ENCODE peak calls at places on chromosomes 3 and 15, in ten cellular contexts. G is H1, R is esophagus squamous epithelium, U is Peyer's patch, J is body of pancreas, S is stomach, L is ovary, O is A549, B is HCT116, Y is right lobe of liver. W is an unnamed sample.

GRCh38 chr15:74906193-74906449 is 530 bp downstream of the FAM219B start:
- DNase-seq in Y (no peak), R (no peak), B (no peak), J (peak; percentile 34), U (no peak), O (peak; percentile 49), L (no peak), S (peak; percentile 31), G (no peak), W (no peak)

GRCh38 chr3:175108613-175109151 is 249.5 kb downstream of the NAALADL2 start:
- DNase-seq in O (no peak), Y (no peak), G (no peak), U (no peak), L (no peak), R (no peak), B (no peak), J (no peak), S (no peak), W (no peak)

GRCh38 chr15:39833515-39833981 is 50.9 kb upstream of the FSIP1 start:
- DNase-seq in O (no peak), J (no peak), R (no peak), S (no peak), B (no peak), Y (no peak), L (no peak), G (no peak), U (no peak), W (no peak)

GRCh38 chr3:32109256-32109655 is 2.8 kb downstream of the GPD1L start:
- DNase-seq in R (peak; percentile 2), G (no peak), S (peak; percentile 60), O (no peak), J (peak; percentile 80), U (peak; percentile 53), L (peak; percentile 84), Y (peak; percentile 61), B (no peak), W (peak; percentile 93)

GRCh38 chr15:56786966-56787365 is 53.7 kb upstream of the ZNF280D start:
- DNase-seq in J (no peak), U (no peak), G (no peak), Y (no peak), O (no peak), B (no peak), R (no peak), L (no peak), S (no peak), W (no peak)

GRCh38 chr15:93608643-93609148 is 519.7 kb upstream of the RGMA start:
- DNase-seq in O (no peak), G (no peak), R (no peak), Y (no peak), B (no peak), U (no peak), L (no peak), J (no peak), S (no peak), W (no peak)

GRCh38 chr15:70195808-70196304 is 98.1 kb upstream of the TLE3 start:
- DNase-seq in L (peak; percentile 88), S (peak; percentile 37), R (no peak), J (peak; percentile 95), O (peak; percentile 32), U (no peak), G (no peak), Y (peak; percentile 80), B (no peak), W (peak; percentile 92)

GRCh38 chr3:172070799-172071198 is 31.4 kb downstream of the FNDC3B start:
- DNase-seq in R (no peak), G (no peak), Y (no peak), B (no peak), J (no peak), U (no peak), O (no peak), S (no peak), L (no peak), W (no peak)

GRCh38 chr15:84714816-84715215 is 1.1 kb downstream of the SEC11A start:
- DNase-seq in Y (no peak), U (no peak), R (no peak), O (no peak), S (no peak), G (no peak), B (no peak), L (no peak), J (no peak), W (no peak)

GRCh38 chr15:84715442-84716035 is 400 bp downstream of the SEC11A start:
- DNase-seq in S (peak; percentile 32), L (no peak), J (peak; percentile 19), R (no peak), B (no peak), G (no peak), U (peak; percentile 57), Y (peak; percentile 50), O (peak; percentile 51), W (peak; percentile 23)

GRCh38 chr15:84716036-84716732 is at the start of gene SEC11A:
- DNase-seq in R (peak; percentile 69), O (peak; percentile 100), B (peak; percentile 92), J (peak; percentile 94), L (peak; percentile 90), G (peak; percentile 78), Y (peak; percentile 97), S (peak; percentile 97), U (peak; percentile 97), W (peak; percentile 95)

DNA sequence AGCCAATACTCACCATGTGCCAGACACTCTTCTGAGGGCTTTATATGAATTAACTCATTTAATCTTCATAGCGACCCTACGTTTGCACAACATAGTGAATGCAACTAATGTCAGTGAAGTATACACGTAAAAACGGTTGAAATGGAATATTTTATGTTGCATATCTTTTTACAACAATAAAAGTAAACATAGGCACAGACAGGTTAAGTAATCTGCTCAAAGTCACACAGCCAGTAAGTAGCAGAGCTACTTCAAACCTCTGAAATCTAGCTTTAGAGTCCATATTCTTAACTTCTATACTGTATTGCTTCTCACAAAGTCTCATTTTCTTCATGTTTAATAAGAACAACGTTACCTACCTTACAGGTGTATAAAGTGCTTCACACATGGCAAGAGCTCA is 1.6 kb downstream of the SEC11A start:
- DNase-seq in S (no peak), J (no peak), R (no peak), U (no peak), G (no peak), L (no peak), B (no peak), Y (no peak), O (no peak), W (no peak)
- H3K4me1 ChIP-seq in S (peaks cover 38% of the 10 kb centered on the region), J (peaks cover 24% of the 10 kb centered on the region), R (peaks cover 23% of the 10 kb centered on the region), U (peaks cover 11% of the 10 kb centered on the region), G (no peaks in the 10 kb centered on the region), L (peaks cover 2% of the 10 kb centered on the region), B (peaks cover 8% of the 10 kb centered on the region), Y (no peaks in the 10 kb centered on the region), O (peaks cover 19% of the 10 kb centered on the region), W (peaks cover 29% of the 10 kb centered on the region)

GRCh38 chr3:149186726-149187125 is 34.9 kb downstream of the CP start:
- DNase-seq in O (no peak), S (no peak), G (no peak), R (no peak), J (no peak), Y (no peak), B (no peak), U (no peak), L (no peak), W (no peak)

GRCh38 chr3:149188494-149188893 is 33.1 kb downstream of the CP start:
- DNase-seq in G (no peak), S (no peak), U (no peak), B (no peak), J (no peak), L (no peak), Y (no peak), R (no peak), O (no peak), W (no peak)

GRCh38 chr3:149181179-149181578 is 40.5 kb downstream of the CP start:
- DNase-seq in L (no peak), B (no peak), O (no peak), G (no peak), U (no peak), S (no peak), Y (no peak), R (no peak), J (no peak), W (no peak)

DNA sequence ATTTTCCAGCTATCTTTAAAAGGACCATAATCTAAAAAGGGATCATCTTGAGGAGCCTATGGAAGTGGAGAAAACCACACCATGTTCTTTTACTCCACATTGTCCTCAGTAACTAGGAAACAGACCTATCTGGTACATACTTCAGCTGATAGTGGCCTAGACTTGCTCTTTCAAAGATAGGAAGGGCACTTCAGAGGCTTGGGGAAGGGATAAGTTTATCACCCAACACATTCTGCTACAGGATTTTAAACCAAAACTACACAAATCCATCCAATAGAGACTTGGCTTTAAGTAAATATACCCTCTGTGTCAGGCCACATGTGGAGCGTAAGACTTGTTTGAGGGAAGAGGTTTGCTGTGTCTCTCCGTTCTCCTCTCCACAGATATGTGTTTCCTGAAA is 35.4 kb downstream of the CP start:
- DNase-seq in O (no peak), Y (no peak), R (no peak), G (no peak), J (no peak), L (no peak), S (no peak), U (no peak), B (no peak), W (no peak)
- H3K27ac ChIP-seq in O (no peak overlapping the region), Y (no peak overlapping the region), R (no peak overlapping the region), G (no peak overlapping the region), J (no peak overlapping the region), L (no peak overlapping the region), S (no peak overlapping the region), U (no peak overlapping the region), B (no peak overlapping the region), W (no peak overlapping the region)

DNA sequence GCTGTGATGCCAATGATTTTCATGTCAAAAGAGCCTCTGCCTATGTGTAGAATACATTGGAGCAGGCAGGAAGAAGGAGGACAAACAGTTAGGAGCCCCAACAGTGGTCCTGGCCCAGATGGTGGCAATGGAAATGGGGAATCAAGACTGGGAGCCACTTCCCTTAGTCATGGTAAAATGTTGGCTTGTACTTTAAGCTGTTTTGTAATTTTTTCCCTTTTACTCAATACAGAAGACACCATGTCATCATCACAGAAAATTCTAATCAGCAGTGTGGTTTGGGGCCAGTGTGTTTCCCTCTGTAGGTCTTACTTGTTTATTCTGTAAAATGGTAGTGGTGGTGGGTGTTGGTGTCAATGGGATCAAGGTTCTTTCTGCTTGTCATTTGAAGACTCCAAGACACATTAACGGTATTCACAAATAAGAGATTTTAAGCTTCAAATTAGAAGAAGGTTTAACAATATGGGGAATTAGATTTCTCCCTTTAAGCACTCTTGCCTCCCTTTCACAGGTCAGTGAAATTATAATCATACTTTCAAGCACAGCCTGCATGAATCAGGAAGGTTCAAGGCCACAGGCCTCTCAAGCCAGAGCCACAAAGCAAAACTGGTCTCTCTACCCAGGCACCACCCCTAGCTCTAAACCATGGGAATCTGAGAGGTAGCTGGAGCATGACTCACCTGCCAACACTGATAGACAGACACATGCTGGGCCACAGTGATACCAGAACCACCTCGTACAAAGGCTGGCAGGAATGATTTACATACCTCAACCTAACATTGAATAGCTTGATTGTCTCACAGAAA is 24.9 kb downstream of the SIAH2 start:
- DNase-seq in B (peak; percentile 42), G (no peak), Y (peak; percentile 50), S (peak; percentile 44), R (no peak), J (peak; percentile 82), U (no peak), O (no peak), L (peak; percentile 61), W (no peak)
- TF ChIP-seq POLR2A in B (no peak), G (no peak), Y (peak; percentile 17), S (no peak), R (no peak), J (no peak), U (no peak), O (no peak), L (no peak), W (no peak)

GRCh38 chr3:52536112-52536368 is 365 bp upstream of the UQCC5 start:
- DNase-seq in G (no peak), S (no peak), L (no peak), R (no peak), U (no peak), B (no peak), J (no peak), O (no peak), Y (no peak), W (no peak)

GRCh38 chr3:52539010-52539653 is 2.7 kb downstream of the UQCC5 start:
- DNase-seq in B (no peak), Y (no peak), O (no peak), J (no peak), U (no peak), S (no peak), G (no peak), L (no peak), R (no peak), W (no peak)

GRCh38 chr3:52536369-52537164 is at the start of gene UQCC5:
- DNase-seq in B (peak; percentile 96), R (peak; percentile 81), U (peak; percentile 98), G (peak; percentile 96), S (peak; percentile 98), Y (peak; percentile 98), J (peak; percentile 98), L (peak; percentile 97), O (peak; percentile 89), W (peak; percentile 97)

GRCh38 chr3:52537165-52537635 is 795 bp downstream of the UQCC5 start:
- DNase-seq in L (no peak), J (no peak), U (no peak), B (no peak), Y (no peak), R (no peak), O (no peak), S (no peak), G (no peak), W (no peak)

DNA sequence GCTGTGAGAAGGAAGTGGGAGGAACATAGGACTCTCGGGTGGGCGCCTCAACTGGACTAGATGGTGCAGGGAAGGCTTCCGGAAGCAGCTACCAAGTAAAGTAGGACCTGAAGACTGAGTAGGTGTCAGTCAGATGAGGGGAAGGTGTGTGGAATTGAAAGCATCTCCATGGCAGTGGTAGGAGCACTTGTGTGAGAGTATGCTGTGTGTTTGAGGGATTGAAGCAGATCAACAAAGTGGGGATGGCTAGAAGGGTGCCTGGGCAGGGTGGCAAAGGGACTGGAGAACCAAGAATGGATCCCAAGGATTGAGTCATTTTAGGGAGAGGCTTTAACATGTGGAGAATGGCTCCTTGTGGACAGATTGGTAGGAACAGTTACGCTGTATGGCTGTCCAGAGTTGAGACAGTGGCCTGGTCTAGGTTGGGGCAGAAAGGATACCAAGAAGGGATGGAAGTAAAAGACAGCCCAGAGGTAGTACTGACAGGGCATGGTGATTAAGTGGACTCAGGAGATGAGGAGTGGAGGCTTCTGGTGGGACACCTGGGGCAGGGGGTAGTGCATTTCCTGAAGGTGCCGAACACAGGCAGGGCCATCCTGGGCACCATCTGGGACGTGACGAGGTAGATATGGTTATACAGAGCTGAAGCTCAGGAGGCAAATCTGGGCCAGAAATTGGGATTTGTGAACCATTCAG is 1.5 kb downstream of the UQCC5 start:
- DNase-seq in G (no peak), Y (no peak), L (no peak), J (no peak), S (no peak), O (no peak), U (no peak), R (no peak), B (no peak), W (no peak)
- H3K4me1 ChIP-seq in G (peaks cover 7% of the 10 kb centered on the region), Y (no peaks in the 10 kb centered on the region), L (peaks cover 22% of the 10 kb centered on the region), J (peaks cover 50% of the 10 kb centered on the region), S (peaks cover 70% of the 10 kb centered on the region), O (peaks cover 14% of the 10 kb centered on the region), U (peaks cover 12% of the 10 kb centered on the region), R (peaks cover 43% of the 10 kb centered on the region), B (peaks cover 7% of the 10 kb centered on the region), W (peaks cover 46% of the 10 kb centered on the region)

W was measured in gastrocnemius medialis.